ENCODE peak calls at places on chromosomes 2 and 18, in five cellular contexts. V, P, C, X and I are unnamed samples.

GRCh38 chr2:201319511-201319910 is 37.6 kb downstream of the FLACC1 start:
- DNase-seq in C (no peak), X (no peak), V (no peak), P (no peak), I (no peak)

GRCh38 chr2:190514676-190515075 is 19.8 kb downstream of the NEMP2 start:
- DNase-seq in V (no peak), P (peak; percentile 39), X (no peak), C (no peak), I (no peak)

GRCh38 chr2:20411361-20411894 is 35.4 kb upstream of the RHOB start:
- DNase-seq in X (peak; percentile 78), P (peak; percentile 91), V (peak; percentile 86), C (peak; percentile 92), I (peak; percentile 69)

GRCh38 chr2:84850471-84850870 is 30.4 kb downstream of the TRABD2A start:
- DNase-seq in C (no peak), P (no peak), X (no peak), V (no peak), I (no peak)

GRCh38 chr18:25456284-25456683 is 104.3 kb upstream of the ZNF521 start:
- DNase-seq in V (no peak), C (no peak), P (no peak), X (no peak), I (no peak)

GRCh38 chr18:10528439-10528838 is 2.6 kb downstream of the NAPG start:
- DNase-seq in V (no peak), C (no peak), X (no peak), P (no peak), I (no peak)

GRCh38 chr2:99662761-99663341 is 173.0 kb upstream of the REV1 start:
- DNase-seq in C (no peak), X (no peak), V (no peak), P (peak; percentile 56), I (no peak)

GRCh38 chr18:34196231-34196630 is 28.5 kb downstream of the NOL4 start:
- DNase-seq in C (no peak), X (no peak), V (no peak), P (no peak), I (no peak)

GRCh38 chr2:100935372-100935752 is 66.7 kb upstream of the RPL31 start:
- DNase-seq in P (peak; percentile 70), X (no peak), C (no peak), V (no peak), I (no peak)

GRCh38 chr18:54775686-54776085 is 52.6 kb upstream of the RAB27B start:
- DNase-seq in C (no peak), X (no peak), P (peak; percentile 94), V (peak; percentile 84), I (no peak)

GRCh38 chr2:37857485-37858196 is 67.4 kb upstream of the RMDN2 start:
- DNase-seq in X (no peak), C (no peak), V (no peak), P (peak; percentile 25), I (no peak)

GRCh38 chr2:10868465-10869314 is 43.0 kb upstream of the KCNF1 start:
- DNase-seq in C (no peak), P (peak; percentile 13), V (no peak), X (no peak), I (no peak)

DNA sequence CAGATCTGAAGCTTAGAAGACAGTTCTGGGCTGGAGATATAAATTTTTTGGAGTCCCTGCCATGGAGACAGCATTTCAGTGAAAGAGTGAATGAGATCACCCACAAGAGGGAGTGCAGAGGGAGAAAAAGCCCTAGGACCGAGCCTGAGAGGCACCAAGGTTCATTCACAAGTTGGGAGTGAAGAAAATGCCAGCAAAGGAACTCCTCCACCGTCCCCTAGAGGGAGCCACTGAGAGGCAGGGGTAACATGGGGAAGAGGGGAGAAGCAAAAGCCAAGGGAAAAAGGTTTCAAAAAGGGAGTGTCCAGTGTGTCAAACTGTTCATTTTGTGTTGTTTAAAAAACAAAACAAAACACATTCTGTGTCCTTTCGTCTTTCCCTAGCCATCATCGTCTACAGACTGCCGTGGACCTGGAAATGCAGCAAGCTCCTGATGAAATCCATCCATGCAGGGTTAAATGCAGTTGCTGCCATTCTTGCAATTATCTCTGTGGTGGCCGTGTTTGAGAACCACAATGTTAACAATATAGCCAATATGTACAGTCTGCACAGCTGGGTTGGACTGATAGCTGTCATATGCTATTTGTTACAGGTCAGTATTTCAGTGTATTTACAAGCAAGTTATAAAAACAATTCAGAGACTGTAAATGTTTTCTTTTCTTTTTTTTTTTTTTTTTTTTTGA is 19.1 kb downstream of the CYBRD1 start:
- DNase-seq in X (no peak), V (peak; percentile 52), P (no peak), C (no peak), I (no peak)
- TF ChIP-seq CTCF in X (peak; percentile 42), V (peak; percentile 45), P (peak; percentile 58), C (peak; percentile 35), I (no peak)

DNA sequence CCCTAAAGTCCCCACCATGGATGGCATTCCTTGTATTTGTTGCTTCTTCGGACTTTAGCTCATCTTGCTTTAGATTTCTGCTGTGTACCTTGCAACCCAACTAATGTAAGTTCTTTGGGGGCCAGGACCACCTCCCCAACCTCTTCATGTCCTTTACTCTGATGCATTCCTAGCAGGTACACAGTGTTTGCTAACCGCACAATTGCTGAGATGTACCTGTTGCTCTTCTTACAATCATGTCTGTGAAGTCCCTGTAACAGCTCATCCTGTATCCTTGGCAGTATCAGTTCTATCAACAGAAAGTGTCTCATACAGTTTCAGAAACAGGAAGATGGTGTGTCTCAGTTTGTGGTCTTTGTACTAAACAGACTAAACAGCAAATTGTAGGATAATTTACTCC is 24.1 kb downstream of the ST8SIA3 start:
- DNase-seq in C (no peak), X (no peak), P (no peak), V (no peak), I (no peak)
- TF ChIP-seq CTCF in C (no peak), X (no peak), P (no peak), V (no peak), I (no peak)

DNA sequence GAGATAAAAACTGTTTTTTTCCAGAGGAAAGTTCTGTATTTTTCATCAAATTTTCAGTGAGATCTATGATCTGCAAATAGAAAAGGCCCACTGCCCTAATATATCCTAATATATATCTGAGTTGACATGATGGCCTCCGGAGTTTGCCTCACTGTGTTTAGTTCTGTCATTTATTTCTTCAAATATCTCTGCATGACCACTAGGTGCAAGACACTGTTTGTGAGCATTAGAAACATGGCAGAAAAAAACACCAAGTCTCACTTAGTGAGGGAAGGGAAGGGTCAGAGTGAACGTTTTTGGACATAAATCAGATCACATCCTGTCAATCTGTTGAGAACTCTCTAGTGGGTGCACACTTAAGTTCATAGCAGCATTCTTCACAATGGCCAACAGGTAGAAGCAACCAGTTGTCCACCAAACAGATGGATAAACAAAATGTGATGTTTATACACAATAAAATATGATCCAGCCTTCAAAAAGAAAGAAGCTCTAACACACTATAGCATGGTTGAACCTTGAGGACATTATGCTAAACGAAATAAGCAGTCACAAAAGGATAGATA is 53.4 kb downstream of the SPIRE1 start:
- DNase-seq in C (no peak), V (no peak), X (no peak), P (no peak), I (no peak)
- TF ChIP-seq CTCF in C (no peak), V (no peak), X (no peak), P (peak; percentile 25), I (no peak)

GRCh38 chr2:12048551-12048950 is 302.1 kb downstream of the LPIN1 start:
- DNase-seq in P (no peak), C (no peak), X (peak; percentile 56), V (no peak), I (no peak)
- TF ChIP-seq CTCF in P (peak; percentile 17), C (no peak), X (peak; percentile 52), V (no peak), I (no peak)

GRCh38 chr2:116440104-116440653 is 1374.3 kb upstream of the DDX18 start:
- DNase-seq in V (no peak), X (no peak), C (no peak), P (no peak), I (no peak)

GRCh38 chr2:116435648-116436047 is 1378.8 kb upstream of the DDX18 start:
- DNase-seq in C (no peak), X (peak; percentile 9), V (no peak), P (no peak), I (no peak)
- TF ChIP-seq CTCF in C (no peak), X (peak; percentile 37), V (no peak), P (no peak), I (no peak)